ENCODE peak calls at places on chromosomes 11 and 22, in four cellular contexts. J, Z, O and T are unnamed samples.

GRCh38 chr11:128022007-128022368 is 565.4 kb downstream of the ETS1 start:
- DNase-seq in J (peak), Z (no peak), O (peak), T (no peak)

GRCh38 chr11:76190376-76190775 is 15.9 kb downstream of the WNT11 start:
- DNase-seq in J (peak), Z (no peak), O (no peak), T (no peak)

GRCh38 chr11:61532136-61533038 is 23.8 kb downstream of the LRRC10B start:
- DNase-seq in J (no peak), Z (peak), O (peak), T (peak)

GRCh38 chr11:76655466-76656086 is 15.0 kb downstream of the LRRC32 start:
- DNase-seq in J (no peak), Z (peak), O (no peak), T (peak)

GRCh38 chr11:8068605-8069221 is 12.3 kb upstream of the TUB start:
- DNase-seq in J (peak), Z (peak), O (peak), T (peak)

GRCh38 chr11:130159657-130160459 is at the start of gene ST14:
- DNase-seq in J (no peak), Z (peak), O (no peak), T (peak)

GRCh38 chr22:30891781-30892180 is 76.8 kb downstream of the MORC2 start:
- DNase-seq in J (no peak), Z (no peak), O (no peak), T (no peak)

GRCh38 chr22:26888887-26889286 is 231.5 kb downstream of the MIAT start:
- DNase-seq in J (no peak), Z (no peak), O (no peak), T (no peak)

GRCh38 chr11:47552086-47552580 is 799 bp downstream of the CELF1 start:
- DNase-seq in J (peak), Z (peak), O (peak), T (peak)

GRCh38 chr22:32473388-32473952 is 1.1 kb upstream of the FBXO7 start:
- DNase-seq in J (peak), Z (no peak), O (peak), T (peak)

GRCh38 chr22:36465232-36466021 is 16.0 kb downstream of the TXN2 start:
- DNase-seq in J (peak), Z (no peak), O (peak), T (no peak)

GRCh38 chr11:101435406-101435805 is 148.4 kb downstream of the TRPC6 start:
- DNase-seq in J (no peak), Z (no peak), O (no peak), T (no peak)

GRCh38 chr11:134691985-134692384 is 279.9 kb upstream of the B3GAT1 start:
- DNase-seq in J (peak), Z (no peak), O (no peak), T (no peak)

GRCh38 chr11:127059286-127060200 is 59.0 kb upstream of the KIRREL3 start:
- DNase-seq in J (peak), Z (no peak), O (no peak), T (no peak)

DNA sequence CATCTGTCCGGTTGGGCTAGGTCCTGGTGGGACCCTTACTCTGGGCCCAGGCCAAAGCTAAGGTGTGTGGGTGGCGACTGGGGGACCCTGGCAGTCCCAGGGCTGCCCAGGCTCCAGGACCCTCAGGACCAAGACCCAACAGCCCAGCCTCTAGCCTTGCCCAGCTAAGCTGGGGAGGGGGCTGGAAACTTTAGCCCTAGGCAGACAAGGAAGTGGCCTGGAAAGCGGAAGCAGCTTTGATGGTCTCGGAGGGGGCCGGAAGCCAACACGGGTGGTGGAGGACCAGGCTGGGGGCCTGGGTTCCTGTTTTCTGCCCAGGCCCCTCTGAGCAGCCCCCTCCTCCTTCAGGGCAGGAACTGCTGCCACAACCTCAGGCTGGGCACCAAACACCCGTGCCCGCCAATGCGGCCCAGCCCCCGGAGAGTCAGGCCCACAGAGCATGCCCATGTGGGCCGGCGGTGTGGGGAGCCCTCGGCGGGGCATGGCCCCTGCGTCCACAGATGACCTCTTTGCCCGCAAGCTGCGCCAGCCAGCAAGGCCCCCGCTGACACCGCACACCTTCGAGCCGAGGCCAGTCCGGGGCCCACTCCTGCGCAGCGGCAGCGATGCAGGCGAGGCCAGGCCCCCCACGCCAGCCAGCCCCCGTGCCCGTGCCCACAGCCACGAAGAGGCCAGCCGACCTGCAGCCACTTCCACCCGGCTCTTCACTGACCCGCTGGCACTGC is 2.7 kb downstream of the SIPA1 start:
- DNase-seq in J (no peak), Z (no peak), O (no peak), T (no peak)
- H3K9ac ChIP-seq in J (no peak), Z (no peak), O (no peak), T (no peak)

GRCh38 chr11:73315288-73316020 is 7.4 kb downstream of the ARHGEF17 start:
- DNase-seq in J (peak), Z (no peak), O (no peak), T (no peak)
- H3K9ac ChIP-seq in J (peak), Z (no peak), O (no peak), T (no peak)

GRCh38 chr11:35142481-35143207 is 3.7 kb downstream of the CD44 start:
- DNase-seq in J (peak), Z (no peak), O (peak), T (peak)
- H3K9ac ChIP-seq in J (no peak), Z (no peak), O (no peak), T (no peak)

GRCh38 chr22:40612291-40612740 is 24.2 kb downstream of the MRTFA start:
- DNase-seq in J (peak), Z (no peak), O (no peak), T (no peak)
- H3K9ac ChIP-seq in J (no peak), Z (no peak), O (no peak), T (no peak)

DNA sequence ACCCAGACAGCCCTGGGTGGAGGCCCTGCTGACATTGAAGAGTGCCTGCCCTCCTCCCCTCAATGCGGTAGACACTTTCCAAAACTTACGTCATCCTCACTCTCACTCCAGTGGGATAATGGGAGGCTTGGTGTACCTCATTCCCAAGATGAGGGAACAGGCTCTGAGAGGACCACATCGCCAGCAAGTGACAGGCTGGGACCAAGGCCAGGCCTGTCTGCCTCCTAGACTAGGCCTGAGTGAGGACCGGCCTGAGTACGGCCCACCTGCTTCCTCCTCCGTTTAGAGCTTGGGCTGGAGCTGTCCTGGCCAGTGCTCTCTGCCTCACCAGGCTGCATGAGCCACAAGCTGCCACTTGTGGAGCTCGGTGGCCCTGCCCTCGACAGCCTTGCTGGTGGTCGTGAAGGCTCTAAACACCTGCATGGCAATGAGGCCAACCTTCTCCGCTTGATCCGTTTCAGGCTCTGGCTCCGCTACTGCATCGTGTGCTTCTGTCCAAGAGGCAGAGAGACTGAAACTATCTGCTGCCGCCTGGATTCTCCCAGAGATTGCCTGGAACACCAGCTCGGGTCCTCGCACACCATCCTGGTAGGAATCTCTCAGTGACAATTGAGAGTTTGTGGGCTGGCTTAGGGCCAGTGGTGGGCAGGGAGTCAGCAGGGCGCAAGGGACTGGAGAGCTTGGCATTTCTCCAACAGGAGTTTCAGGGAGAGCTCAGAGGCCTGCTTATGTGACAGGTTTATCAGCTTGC is 9.5 kb downstream of the LRRC75B start:
- DNase-seq in J (peak), Z (no peak), O (no peak), T (peak)
- H3K9ac ChIP-seq in J (no peak), Z (no peak), O (no peak), T (no peak)

DNA sequence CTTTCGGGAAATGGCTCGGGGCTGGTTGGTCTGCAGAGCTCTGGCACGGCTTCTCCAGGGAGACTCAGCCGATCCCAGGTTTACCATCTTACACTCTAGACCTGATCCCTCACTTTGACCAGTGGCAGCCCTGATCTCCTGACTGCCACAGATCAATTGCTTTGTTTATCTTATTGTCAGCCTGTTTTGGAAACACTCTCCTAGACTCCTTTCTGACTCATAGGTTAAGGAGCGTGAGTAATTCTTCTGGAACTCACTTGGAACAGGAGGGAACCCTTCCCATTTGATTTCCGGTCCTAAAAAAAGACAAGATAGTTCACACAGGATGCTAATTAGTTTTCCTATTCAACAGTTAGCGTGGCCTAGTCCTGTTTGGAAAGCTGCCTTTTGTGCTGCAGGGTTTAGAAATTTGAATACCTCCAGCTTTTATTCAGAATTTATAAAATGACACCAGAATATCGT is 16.0 kb upstream of the BMAL1 start:
- DNase-seq in J (peak), Z (no peak), O (peak), T (peak)
- H3K9ac ChIP-seq in J (peak), Z (no peak), O (peak), T (no peak)

GRCh38 chr22:21972293-21972779 is 10.3 kb downstream of the TOP3B start:
- DNase-seq in J (no peak), Z (peak), O (peak), T (peak)
- H3K9ac ChIP-seq in J (no peak), Z (no peak), O (no peak), T (no peak)